ENCODE peak calls at places on chromosomes 5 and 9, in five cellular contexts. One of them, this sample, is unnamed.

GRCh38 chr9:97773723-97774122 is 76.6 kb upstream of the XPA start:
- DNase-seq in IMR-90: peak; percentile 37
- DNase-seq in kidney: no peak
- DNase-seq in sigmoid colon: no peak
- DNase-seq in MM.1S: no peak
- DNase-seq in this sample: peak; percentile 33

GRCh38 chr9:90946981-90947380 is 145.4 kb downstream of the SYK start:
- DNase-seq in IMR-90: no peak
- DNase-seq in kidney: no peak
- DNase-seq in sigmoid colon: no peak
- DNase-seq in MM.1S: no peak
- DNase-seq in this sample: no peak

GRCh38 chr5:141681695-141682641 is at the start of gene ARAP3:
- DNase-seq in kidney: peak; percentile 95
- DNase-seq in IMR-90: peak; percentile 89
- DNase-seq in MM.1S: no peak
- DNase-seq in sigmoid colon: peak; percentile 90
- DNase-seq in this sample: peak; percentile 88

GRCh38 chr5:21397693-21398092 is 1409.7 kb upstream of the CDH18 start:
- DNase-seq in sigmoid colon: no peak
- DNase-seq in kidney: no peak
- DNase-seq in MM.1S: no peak
- DNase-seq in IMR-90: no peak
- DNase-seq in this sample: no peak

GRCh38 chr5:136769900-136770684 is 404.7 kb upstream of the TRPC7 start:
- DNase-seq in kidney: peak; percentile 82
- DNase-seq in sigmoid colon: peak; percentile 75
- DNase-seq in IMR-90: peak; percentile 50
- DNase-seq in MM.1S: peak; percentile 55
- DNase-seq in this sample: peak; percentile 28

GRCh38 chr9:99085949-99086948 is 18.7 kb upstream of the TGFBR1 start:
- DNase-seq in kidney: no peak
- DNase-seq in sigmoid colon: no peak
- DNase-seq in MM.1S: no peak
- DNase-seq in IMR-90: peak; percentile 90
- DNase-seq in this sample: no peak

GRCh38 chr9:104091028-104091590 is 3.0 kb upstream of the SMC2 start:
- DNase-seq in kidney: no peak
- DNase-seq in IMR-90: peak; percentile 2
- DNase-seq in MM.1S: no peak
- DNase-seq in sigmoid colon: no peak
- DNase-seq in this sample: no peak

GRCh38 chr5:161846731-161847130 is 1.2 kb upstream of the GABRA1 start:
- DNase-seq in MM.1S: peak; percentile 36
- DNase-seq in IMR-90: no peak
- DNase-seq in kidney: no peak
- DNase-seq in sigmoid colon: no peak
- DNase-seq in this sample: no peak

GRCh38 chr9:78307360-78307759 is 10.4 kb downstream of the PSAT1 start:
- DNase-seq in MM.1S: no peak
- DNase-seq in kidney: no peak
- DNase-seq in sigmoid colon: no peak
- DNase-seq in IMR-90: no peak
- DNase-seq in this sample: no peak

GRCh38 chr5:152514827-152515397 is 109.8 kb upstream of the NMUR2 start:
- DNase-seq in sigmoid colon: no peak
- DNase-seq in MM.1S: peak; percentile 41
- DNase-seq in kidney: no peak
- DNase-seq in IMR-90: peak; percentile 11
- DNase-seq in this sample: no peak

GRCh38 chr5:72107874-72108199 is 562 bp downstream of the MAP1B start:
- DNase-seq in sigmoid colon: no peak
- DNase-seq in IMR-90: no peak
- DNase-seq in kidney: no peak
- DNase-seq in MM.1S: peak; percentile 81
- DNase-seq in this sample: peak; percentile 14

GRCh38 chr5:104412649-104413240 is 850.2 kb upstream of the NUDT12 start:
- DNase-seq in IMR-90: peak; percentile 17
- DNase-seq in sigmoid colon: no peak
- DNase-seq in MM.1S: peak; percentile 48
- DNase-seq in kidney: no peak
- DNase-seq in this sample: no peak

GRCh38 chr9:72276429-72276828 is 88.6 kb downstream of the ZFAND5 start:
- DNase-seq in IMR-90: no peak
- DNase-seq in MM.1S: no peak
- DNase-seq in sigmoid colon: no peak
- DNase-seq in kidney: no peak
- DNase-seq in this sample: no peak

GRCh38 chr9:72363908-72364678 is 915 bp downstream of the ZFAND5 start:
- DNase-seq in IMR-90: peak; percentile 61
- DNase-seq in kidney: peak; percentile 92
- DNase-seq in MM.1S: peak; percentile 51
- DNase-seq in sigmoid colon: peak; percentile 85
- DNase-seq in this sample: peak; percentile 81

GRCh38 chr9:36802171-36802920 is 229.7 kb downstream of the MELK start:
- DNase-seq in kidney: no peak
- DNase-seq in IMR-90: peak; percentile 66
- DNase-seq in MM.1S: no peak
- DNase-seq in sigmoid colon: no peak
- DNase-seq in this sample: no peak

GRCh38 chr5:176632777-176633176 is 2.3 kb downstream of the EIF4E1B start:
- DNase-seq in sigmoid colon: no peak
- DNase-seq in MM.1S: no peak
- DNase-seq in IMR-90: no peak
- DNase-seq in kidney: no peak
- DNase-seq in this sample: no peak

GRCh38 chr5:107812570-107813141 is 141.9 kb upstream of the EFNA5 start:
- DNase-seq in sigmoid colon: no peak
- DNase-seq in MM.1S: no peak
- DNase-seq in IMR-90: peak; percentile 86
- DNase-seq in kidney: no peak
- DNase-seq in this sample: peak; percentile 59

GRCh38 chr5:107682533-107682932 is 11.8 kb upstream of the EFNA5 start:
- DNase-seq in kidney: no peak
- DNase-seq in sigmoid colon: no peak
- DNase-seq in IMR-90: no peak
- DNase-seq in MM.1S: no peak
- DNase-seq in this sample: no peak

GRCh38 chr9:73441890-73442818 is 290.5 kb downstream of the ANXA1 start:
- DNase-seq in kidney: no peak
- DNase-seq in MM.1S: no peak
- DNase-seq in IMR-90: no peak
- DNase-seq in sigmoid colon: no peak
- DNase-seq in this sample: no peak

GRCh38 chr9:5425006-5425628 is 12.6 kb downstream of the PLGRKT start:
- DNase-seq in sigmoid colon: no peak
- DNase-seq in kidney: no peak
- DNase-seq in IMR-90: no peak
- DNase-seq in MM.1S: peak; percentile 62
- DNase-seq in this sample: no peak

GRCh38 chr9:133948571-133949485 is 43.3 kb downstream of the VAV2 start:
- DNase-seq in kidney: peak; percentile 68
- DNase-seq in sigmoid colon: no peak
- DNase-seq in MM.1S: no peak
- DNase-seq in IMR-90: peak; percentile 17
- DNase-seq in this sample: no peak

GRCh38 chr5:32777222-32777621 is 66.1 kb downstream of the NPR3 start:
- DNase-seq in IMR-90: no peak
- DNase-seq in MM.1S: no peak
- DNase-seq in sigmoid colon: no peak
- DNase-seq in kidney: no peak
- DNase-seq in this sample: no peak

GRCh38 chr9:6759114-6759977 is 1.6 kb downstream of the KDM4C start:
- DNase-seq in MM.1S: peak; percentile 93
- DNase-seq in sigmoid colon: no peak
- DNase-seq in IMR-90: peak; percentile 82
- DNase-seq in kidney: no peak
- DNase-seq in this sample: no peak

GRCh38 chr5:167284491-167284890 is 1007.0 kb upstream of the WWC1 start:
- DNase-seq in sigmoid colon: no peak
- DNase-seq in MM.1S: no peak
- DNase-seq in IMR-90: peak; percentile 70
- DNase-seq in kidney: no peak
- DNase-seq in this sample: no peak

GRCh38 chr5:377326-377981 is 55.9 kb downstream of the AHRR start:
- DNase-seq in kidney: peak; percentile 53
- DNase-seq in MM.1S: no peak
- DNase-seq in IMR-90: no peak
- DNase-seq in sigmoid colon: peak; percentile 56
- DNase-seq in this sample: no peak

GRCh38 chr5:10036136-10036535 is 213.6 kb downstream of the ATPSCKMT start:
- DNase-seq in MM.1S: no peak
- DNase-seq in kidney: no peak
- DNase-seq in sigmoid colon: no peak
- DNase-seq in IMR-90: peak; percentile 58
- DNase-seq in this sample: no peak

GRCh38 chr9:114259800-114260523 is 62.9 kb upstream of the ORM1 start:
- DNase-seq in MM.1S: no peak
- DNase-seq in IMR-90: no peak
- DNase-seq in kidney: no peak
- DNase-seq in sigmoid colon: no peak
- DNase-seq in this sample: no peak

GRCh38 chr9:22206833-22207232 is 197.7 kb upstream of the CDKN2B start:
- DNase-seq in kidney: no peak
- DNase-seq in sigmoid colon: no peak
- DNase-seq in IMR-90: no peak
- DNase-seq in MM.1S: no peak
- DNase-seq in this sample: no peak

GRCh38 chr9:22211588-22212360 is 202.7 kb upstream of the CDKN2B start:
- DNase-seq in MM.1S: no peak
- DNase-seq in kidney: no peak
- DNase-seq in IMR-90: peak; percentile 93
- DNase-seq in sigmoid colon: no peak
- DNase-seq in this sample: no peak

GRCh38 chr9:22210936-22211335 is 201.8 kb upstream of the CDKN2B start:
- DNase-seq in MM.1S: no peak
- DNase-seq in kidney: no peak
- DNase-seq in IMR-90: no peak
- DNase-seq in sigmoid colon: no peak
- DNase-seq in this sample: no peak

GRCh38 chr9:22210262-22210661 is 201.2 kb upstream of the CDKN2B start:
- DNase-seq in sigmoid colon: no peak
- DNase-seq in MM.1S: no peak
- DNase-seq in kidney: no peak
- DNase-seq in IMR-90: no peak
- DNase-seq in this sample: no peak

GRCh38 chr9:22208846-22209585 is 199.9 kb upstream of the CDKN2B start:
- DNase-seq in IMR-90: no peak
- DNase-seq in MM.1S: peak; percentile 12
- DNase-seq in kidney: no peak
- DNase-seq in sigmoid colon: no peak
- DNase-seq in this sample: no peak
- H3K27ac ChIP-seq in IMR-90: no peak overlapping the region
- H3K27ac ChIP-seq in MM.1S: no peak overlapping the region
- H3K27ac ChIP-seq in kidney: no peak overlapping the region
- H3K27ac ChIP-seq in sigmoid colon: no peak overlapping the region
- H3K27ac ChIP-seq in this sample: no peak overlapping the region

GRCh38 chr5:178931846-178932760 is 8.9 kb upstream of the ZNF454 start:
- DNase-seq in kidney: no peak
- DNase-seq in sigmoid colon: no peak
- DNase-seq in MM.1S: no peak
- DNase-seq in IMR-90: no peak
- DNase-seq in this sample: no peak
- H3K9me3 ChIP-seq in kidney: peaks cover 70% of the 10 kb centered on the region
- H3K9me3 ChIP-seq in sigmoid colon: peaks cover 87% of the 10 kb centered on the region
- H3K9me3 ChIP-seq in MM.1S: no peaks in the 10 kb centered on the region
- H3K9me3 ChIP-seq in IMR-90: peaks cover 64% of the 10 kb centered on the region
- H3K9me3 ChIP-seq in this sample: peaks cover 99% of the 10 kb centered on the region

DNA sequence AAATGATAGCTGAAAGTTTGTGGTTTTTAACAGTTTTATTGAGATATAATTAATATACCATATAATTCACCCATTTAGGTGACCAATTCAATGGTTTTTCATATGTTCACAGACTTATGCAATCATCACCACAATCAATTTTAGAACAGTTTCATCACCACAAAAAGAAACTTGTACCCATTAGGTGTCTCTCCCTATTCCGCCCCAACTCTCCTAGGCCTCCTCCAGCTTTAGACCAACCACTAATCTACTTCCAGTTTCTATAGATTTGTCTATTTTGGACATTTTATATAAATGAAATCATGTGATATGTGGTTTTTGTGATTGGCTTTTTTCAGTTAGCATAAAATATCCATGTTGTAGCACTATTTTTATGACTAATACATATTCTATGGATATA is 38.6 kb downstream of the YTHDC2 start:
- DNase-seq in sigmoid colon: no peak
- DNase-seq in MM.1S: no peak
- DNase-seq in kidney: no peak
- DNase-seq in IMR-90: no peak
- DNase-seq in this sample: no peak
- H3K4me1 ChIP-seq in sigmoid colon: peaks cover 2% of the 10 kb centered on the region
- H3K4me1 ChIP-seq in MM.1S: no peaks in the 10 kb centered on the region
- H3K4me1 ChIP-seq in kidney: no peaks in the 10 kb centered on the region
- H3K4me1 ChIP-seq in IMR-90: no peaks in the 10 kb centered on the region
- H3K4me1 ChIP-seq in this sample: no peaks in the 10 kb centered on the region

GRCh38 chr5:172102913-172103629 is 85.0 kb downstream of the STK10 start:
- DNase-seq in MM.1S: no peak
- DNase-seq in sigmoid colon: peak; percentile 89
- DNase-seq in IMR-90: peak; percentile 95
- DNase-seq in kidney: peak; percentile 90
- DNase-seq in this sample: peak; percentile 50
- H3K27ac ChIP-seq in MM.1S: no peak overlapping the region
- H3K27ac ChIP-seq in sigmoid colon: peak overlapping the region; percentile 61
- H3K27ac ChIP-seq in IMR-90: peak overlapping the region; percentile 94
- H3K27ac ChIP-seq in kidney: peak overlapping the region; percentile 1
- H3K27ac ChIP-seq in this sample: peak overlapping the region; percentile 38

GRCh38 chr5:2756764-2757163 is 5.3 kb upstream of the IRX2 start:
- DNase-seq in MM.1S: no peak
- DNase-seq in sigmoid colon: no peak
- DNase-seq in kidney: peak; percentile 63
- DNase-seq in IMR-90: no peak
- DNase-seq in this sample: no peak
- H3K9me3 ChIP-seq in MM.1S: peaks cover 2% of the 10 kb centered on the region
- H3K9me3 ChIP-seq in sigmoid colon: no peaks in the 10 kb centered on the region
- H3K9me3 ChIP-seq in kidney: no peaks in the 10 kb centered on the region
- H3K9me3 ChIP-seq in IMR-90: peaks cover 2% of the 10 kb centered on the region
- H3K9me3 ChIP-seq in this sample: no peaks in the 10 kb centered on the region

This sample was measured in heart right ventricle.